ENCODE peak calls at places on chromosome 16, in seven cellular contexts. One of them, this sample, is unnamed. For H3K36me3, the result is how much of the 10 kb centered on the place peaks cover.

GRCh38 chr16:81995651-81996050 is 15.6 kb downstream of the SDR42E1 start:
- DNase-seq in HepG2: no peak
- DNase-seq in GM12878: no peak
- DNase-seq in HCT116: no peak
- DNase-seq in K562: no peak
- DNase-seq in transverse colon: no peak
- DNase-seq in stomach: no peak
- DNase-seq in this sample: no peak

GRCh38 chr16:1534021-1535020 is 855 bp downstream of the TMEM204 start:
- DNase-seq in HepG2: no peak
- DNase-seq in GM12878: no peak
- DNase-seq in HCT116: no peak
- DNase-seq in K562: no peak
- DNase-seq in transverse colon: no peak
- DNase-seq in stomach: no peak
- DNase-seq in this sample: no peak

GRCh38 chr16:81767987-81768592 is 11.0 kb upstream of the PLCG2 start:
- DNase-seq in HepG2: peak
- DNase-seq in GM12878: no peak
- DNase-seq in HCT116: no peak
- DNase-seq in K562: no peak
- DNase-seq in transverse colon: no peak
- DNase-seq in stomach: no peak
- DNase-seq in this sample: no peak

GRCh38 chr16:24851700-24852099 is 5.9 kb downstream of the SLC5A11 start:
- DNase-seq in HepG2: no peak
- DNase-seq in GM12878: no peak
- DNase-seq in HCT116: no peak
- DNase-seq in K562: no peak
- DNase-seq in transverse colon: no peak
- DNase-seq in stomach: no peak
- DNase-seq in this sample: no peak

GRCh38 chr16:71440669-71441347 is 1.0 kb downstream of the TLE7 start:
- DNase-seq in HepG2: peak
- DNase-seq in GM12878: no peak
- DNase-seq in HCT116: no peak
- DNase-seq in K562: peak
- DNase-seq in transverse colon: no peak
- DNase-seq in stomach: no peak
- DNase-seq in this sample: no peak

GRCh38 chr16:89155184-89155679 is 16.3 kb upstream of the CDH15 start:
- DNase-seq in HepG2: no peak
- DNase-seq in GM12878: no peak
- DNase-seq in HCT116: no peak
- DNase-seq in K562: no peak
- DNase-seq in transverse colon: peak
- DNase-seq in stomach: peak
- DNase-seq in this sample: no peak

GRCh38 chr16:13866073-13866472 is 53.9 kb upstream of the ERCC4 start:
- DNase-seq in HepG2: peak
- DNase-seq in GM12878: no peak
- DNase-seq in HCT116: peak
- DNase-seq in K562: peak
- DNase-seq in transverse colon: peak
- DNase-seq in stomach: peak
- DNase-seq in this sample: no peak

GRCh38 chr16:85602831-85603755 is 10.0 kb upstream of the GSE1 start:
- DNase-seq in HepG2: no peak
- DNase-seq in GM12878: no peak
- DNase-seq in HCT116: no peak
- DNase-seq in K562: no peak
- DNase-seq in transverse colon: no peak
- DNase-seq in stomach: peak
- DNase-seq in this sample: no peak

GRCh38 chr16:11105038-11105903 is 150.7 kb downstream of the SOCS1 start:
- DNase-seq in HepG2: peak
- DNase-seq in GM12878: peak
- DNase-seq in HCT116: no peak
- DNase-seq in K562: peak
- DNase-seq in transverse colon: peak
- DNase-seq in stomach: no peak
- DNase-seq in this sample: peak

GRCh38 chr16:55155815-55156214 is 168.2 kb upstream of the IRX6 start:
- DNase-seq in HepG2: no peak
- DNase-seq in GM12878: no peak
- DNase-seq in HCT116: no peak
- DNase-seq in K562: peak
- DNase-seq in transverse colon: no peak
- DNase-seq in stomach: no peak
- DNase-seq in this sample: no peak

GRCh38 chr16:6157806-6158205 is 1060.2 kb upstream of the EEF2KMT start:
- DNase-seq in HepG2: no peak
- DNase-seq in GM12878: no peak
- DNase-seq in HCT116: no peak
- DNase-seq in K562: no peak
- DNase-seq in transverse colon: no peak
- DNase-seq in stomach: no peak
- DNase-seq in this sample: no peak

GRCh38 chr16:70529051-70529777 is 5.6 kb downstream of the SF3B3 start:
- DNase-seq in HepG2: peak
- DNase-seq in GM12878: no peak
- DNase-seq in HCT116: peak
- DNase-seq in K562: peak
- DNase-seq in transverse colon: no peak
- DNase-seq in stomach: no peak
- DNase-seq in this sample: no peak

DNA sequence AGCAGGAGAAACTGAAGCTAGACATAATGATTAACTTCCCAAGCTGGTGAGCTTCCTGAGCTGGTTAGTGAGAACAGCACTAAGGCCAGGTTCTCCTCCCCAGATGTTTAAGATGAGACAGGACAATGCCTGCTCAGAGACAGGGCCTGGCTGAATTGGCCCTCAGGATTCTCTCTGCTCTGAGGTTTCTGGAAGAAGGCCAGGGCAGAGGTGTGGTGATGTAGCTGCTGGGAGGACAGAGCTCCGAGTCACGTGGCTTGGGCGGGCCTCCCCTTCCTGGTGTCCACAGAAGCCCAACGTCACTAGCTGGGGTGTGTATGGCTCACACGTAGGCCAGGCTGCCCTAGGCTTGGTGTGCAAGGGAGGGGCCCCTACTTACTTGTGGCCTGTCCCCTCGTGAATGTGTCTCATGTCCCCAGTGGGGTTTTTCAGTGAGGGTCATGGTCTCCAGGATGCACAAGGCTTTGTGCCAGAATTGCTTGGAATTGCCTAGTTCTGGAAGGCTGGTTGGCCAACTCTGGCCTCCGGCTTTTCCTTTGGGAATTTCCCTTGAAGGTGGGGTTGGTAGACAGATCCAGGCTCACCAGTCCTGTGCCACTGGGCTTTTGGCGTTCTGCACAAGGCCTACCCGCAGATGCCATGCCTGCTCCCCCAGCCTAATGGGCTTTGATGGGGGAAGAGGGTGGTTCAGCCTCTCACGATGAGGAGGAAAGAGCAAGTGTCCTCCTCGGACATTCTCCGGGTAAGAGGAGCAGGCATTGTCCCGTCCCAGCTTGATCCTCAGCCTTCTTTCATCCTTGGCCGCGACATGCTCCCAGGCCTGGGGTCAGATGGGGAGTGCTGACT is 3.4 kb downstream of the NOD2 start:
- DNase-seq in HepG2: peak
- DNase-seq in GM12878: peak
- DNase-seq in HCT116: peak
- DNase-seq in K562: peak
- DNase-seq in transverse colon: peak
- DNase-seq in stomach: peak
- DNase-seq in this sample: no peak
- TF ChIP-seq POLR2AphosphoS5 in HepG2: no peak
- TF ChIP-seq POLR2AphosphoS5 in GM12878: peak
- TF ChIP-seq POLR2AphosphoS5 in HCT116: peak
- TF ChIP-seq POLR2AphosphoS5 in K562: no peak
- TF ChIP-seq POLR2AphosphoS5 in transverse colon: peak
- TF ChIP-seq POLR2AphosphoS5 in stomach: no peak
- TF ChIP-seq POLR2AphosphoS5 in this sample: no peak

DNA sequence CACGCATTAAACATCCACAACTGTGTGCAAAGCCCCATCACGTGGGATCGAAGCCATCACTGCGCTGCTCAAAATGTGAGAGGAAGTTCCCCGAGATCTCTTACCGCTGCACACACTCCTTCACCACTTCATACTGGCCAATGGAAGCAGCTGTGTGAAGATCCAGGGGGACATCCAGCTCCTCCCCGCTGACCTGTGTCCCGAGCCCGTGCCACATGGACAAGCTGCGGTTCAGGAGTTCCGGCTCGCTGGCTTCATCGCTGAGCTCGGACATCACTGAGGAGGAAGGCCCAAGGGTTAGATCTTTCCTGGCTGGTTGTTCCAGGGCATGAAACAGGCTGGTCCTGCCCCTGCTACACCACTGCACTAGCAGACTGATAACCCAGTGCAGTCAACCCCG is 4.2 kb downstream of the ANKS3 start:
- DNase-seq in HepG2: no peak
- DNase-seq in GM12878: no peak
- DNase-seq in HCT116: no peak
- DNase-seq in K562: no peak
- DNase-seq in transverse colon: no peak
- DNase-seq in stomach: no peak
- DNase-seq in this sample: no peak
- H3K36me3 ChIP-seq in HepG2: under half
- H3K36me3 ChIP-seq in GM12878: under half
- H3K36me3 ChIP-seq in HCT116: under half
- H3K36me3 ChIP-seq in K562: half or more
- H3K36me3 ChIP-seq in transverse colon: under half
- H3K36me3 ChIP-seq in stomach: half or more
- H3K36me3 ChIP-seq in this sample: under half

GRCh38 chr16:68272501-68273209 is 8.3 kb downstream of the SLC7A6 start:
- DNase-seq in HepG2: no peak
- DNase-seq in GM12878: no peak
- DNase-seq in HCT116: no peak
- DNase-seq in K562: no peak
- DNase-seq in transverse colon: peak
- DNase-seq in stomach: peak
- DNase-seq in this sample: no peak
- TF ChIP-seq POLR2AphosphoS5 in HepG2: no peak
- TF ChIP-seq POLR2AphosphoS5 in GM12878: no peak
- TF ChIP-seq POLR2AphosphoS5 in HCT116: no peak
- TF ChIP-seq POLR2AphosphoS5 in K562: no peak
- TF ChIP-seq POLR2AphosphoS5 in transverse colon: no peak
- TF ChIP-seq POLR2AphosphoS5 in stomach: no peak
- TF ChIP-seq POLR2AphosphoS5 in this sample: no peak

GRCh38 chr16:31194898-31195297 is 7.7 kb downstream of the PYCARD start:
- DNase-seq in HepG2: no peak
- DNase-seq in GM12878: no peak
- DNase-seq in HCT116: no peak
- DNase-seq in K562: no peak
- DNase-seq in transverse colon: no peak
- DNase-seq in stomach: no peak
- DNase-seq in this sample: no peak
- H3K36me3 ChIP-seq in HepG2: half or more
- H3K36me3 ChIP-seq in GM12878: under half
- H3K36me3 ChIP-seq in HCT116: half or more
- H3K36me3 ChIP-seq in K562: half or more
- H3K36me3 ChIP-seq in transverse colon: under half
- H3K36me3 ChIP-seq in stomach: half or more
- H3K36me3 ChIP-seq in this sample: half or more